ENCODE peak calls at places on chromosomes 2 and 18, in six cellular contexts. D, X, C, M, U and I are unnamed samples.

GRCh38 chr18:48917579-48918101 is 33.1 kb downstream of the SMAD7 start:
- DNase-seq in D (no peak), U (no peak), X (no peak), M (no peak), C (no peak), I (no peak)

GRCh38 chr18:8049147-8049546 is 482.0 kb downstream of the PTPRM start:
- DNase-seq in U (no peak), D (no peak), X (no peak), M (no peak), C (no peak), I (no peak)

GRCh38 chr2:198711484-198711883 is 746.3 kb downstream of the SATB2 start:
- DNase-seq in U (no peak), C (no peak), D (no peak), X (no peak), M (no peak), I (no peak)

GRCh38 chr2:196274387-196274809 is 103.0 kb upstream of the STK17B start:
- DNase-seq in X (no peak), C (no peak), D (no peak), M (peak; percentile 62), U (no peak), I (no peak)

GRCh38 chr18:47915229-47915628 is 15.2 kb downstream of the SMAD2 start:
- DNase-seq in M (no peak), D (no peak), U (no peak), C (no peak), X (peak; percentile 33), I (no peak)

GRCh38 chr2:152421521-152422367 is 86.8 kb downstream of the FMNL2 start:
- DNase-seq in D (no peak), M (peak; percentile 60), C (peak; percentile 89), U (peak; percentile 92), X (peak; percentile 100), I (peak; percentile 95)

GRCh38 chr2:107635883-107636282 is 190.8 kb upstream of the RGPD4 start:
- DNase-seq in C (peak; percentile 14), M (no peak), D (no peak), X (peak; percentile 7), U (peak; percentile 36), I (no peak)

GRCh38 chr2:48723125-48723524 is 32.4 kb downstream of the LHCGR start:
- DNase-seq in D (no peak), X (peak; percentile 93), M (no peak), U (no peak), C (no peak), I (no peak)

GRCh38 chr18:8766576-8767253 is 61.4 kb downstream of the MTCL1 start:
- DNase-seq in U (no peak), C (no peak), X (no peak), D (no peak), M (no peak), I (no peak)

GRCh38 chr2:167388497-167388896 is 500.2 kb downstream of the XIRP2 start:
- DNase-seq in U (no peak), C (no peak), D (no peak), M (no peak), X (no peak), I (no peak)

GRCh38 chr2:27408601-27409320 is 630 bp downstream of the PPM1G start:
- DNase-seq in M (peak; percentile 71), C (no peak), U (peak; percentile 35), D (no peak), X (no peak), I (peak; percentile 20)

GRCh38 chr2:106932644-106933043 is 46.7 kb upstream of the ST6GAL2 start:
- DNase-seq in D (no peak), U (no peak), M (no peak), C (no peak), X (no peak), I (no peak)

GRCh38 chr2:17615728-17616351 is 75.3 kb downstream of the VSNL1 start:
- DNase-seq in U (peak; percentile 40), D (no peak), X (peak; percentile 64), C (no peak), M (no peak), I (peak; percentile 43)

GRCh38 chr18:31275722-31276463 is 42.1 kb upstream of the DSG1 start:
- DNase-seq in U (peak; percentile 35), D (no peak), C (no peak), M (no peak), X (no peak), I (no peak)

GRCh38 chr18:59352250-59352855 is 6.7 kb downstream of the LMAN1 start:
- DNase-seq in M (no peak), C (no peak), D (no peak), U (no peak), X (no peak), I (no peak)

GRCh38 chr2:232328516-232329460 is 49.8 kb upstream of the ALPP start:
- DNase-seq in D (no peak), C (no peak), M (no peak), U (no peak), X (no peak), I (no peak)

GRCh38 chr2:102049756-102050443 is 58.1 kb downstream of the IL1R2 start:
- DNase-seq in X (no peak), C (peak; percentile 90), U (no peak), D (no peak), M (no peak), I (no peak)

GRCh38 chr2:26562811-26563645 is 78.1 kb downstream of the CIB4 start:
- DNase-seq in C (no peak), M (no peak), U (no peak), D (peak; percentile 32), X (no peak), I (peak; percentile 61)

GRCh38 chr18:39380823-39381222 is 1815.2 kb upstream of the CELF4 start:
- DNase-seq in X (no peak), U (no peak), D (no peak), C (no peak), M (no peak), I (no peak)